ENCODE peak calls at places on chromosomes 12 and 14, in five cellular contexts. L is NCI-H1417, N is RPMI7951, M is NCI-H1105, H is thoracic aorta. F is an unnamed sample.
A peak's percentile ranks its signal among the peaks of the same experiment; 100 is the strongest.

GRCh38 chr14:103840016-103840415 is 7.4 kb downstream of the PPP1R13B start:
- DNase-seq in H (no peak), L (no peak), N (no peak), M (no peak), F (no peak)

GRCh38 chr14:45838597-45838996 is 585.6 kb upstream of the MIS18BP1 start:
- DNase-seq in N (no peak), M (peak; percentile 8), L (peak; percentile 56), H (no peak), F (no peak)

GRCh38 chr14:36690301-36691020 is 28.8 kb downstream of the PAX9 start:
- DNase-seq in H (no peak), M (no peak), N (peak; percentile 1), L (no peak), F (no peak)

GRCh38 chr12:127625372-127625771 is 641.6 kb upstream of the TMEM132C start:
- DNase-seq in L (no peak), N (no peak), H (no peak), M (no peak), F (no peak)

GRCh38 chr12:119589087-119589486 is 4.5 kb upstream of the TMEM233 start:
- DNase-seq in N (peak; percentile 18), H (no peak), L (no peak), M (no peak), F (no peak)

GRCh38 chr12:19220205-19220604 is 90.7 kb downstream of the PLEKHA5 start:
- DNase-seq in M (no peak), H (no peak), N (peak; percentile 58), L (no peak), F (no peak)

GRCh38 chr12:53123578-53124351 is 20.5 kb downstream of the SOAT2 start:
- DNase-seq in N (peak; percentile 19), L (no peak), H (no peak), M (no peak), F (no peak)

GRCh38 chr12:47349770-47350408 is 270.1 kb upstream of the AMIGO2 start:
- DNase-seq in H (no peak), M (no peak), L (no peak), N (no peak), F (no peak)

GRCh38 chr12:12776261-12776660 is 9.2 kb upstream of the APOLD1 start:
- DNase-seq in N (peak; percentile 30), L (peak; percentile 61), H (no peak), M (peak; percentile 76), F (no peak)

GRCh38 chr14:90500665-90501370 is 104.0 kb downstream of the CALM1 start:
- DNase-seq in L (no peak), N (peak; percentile 39), M (no peak), H (no peak), F (no peak)

GRCh38 chr12:116076399-116076798 is 201.1 kb downstream of the MED13L start:
- DNase-seq in H (no peak), N (no peak), L (no peak), M (no peak), F (no peak)

GRCh38 chr12:107337354-107338095 is 244.2 kb upstream of the CRY1 start:
- DNase-seq in M (no peak), N (peak; percentile 67), H (no peak), L (no peak), F (no peak)

GRCh38 chr12:68189766-68190700 is 30.5 kb upstream of the IFNG start:
- DNase-seq in N (peak; percentile 81), M (no peak), H (no peak), L (peak; percentile 15), F (peak; percentile 53)